ENCODE peak calls at places on chromosomes 3 and 15, in nine cellular contexts. One of them, this sample, is unnamed.

GRCh38 chr3:105688821-105689220 is 180.0 kb downstream of the CBLB start:
- DNase-seq in HepG2: peak; percentile 53
- DNase-seq in mammary epithelial cell: no peak
- DNase-seq in fibroblast of lung: no peak
- DNase-seq in MM.1S: no peak
- DNase-seq in PC-3: no peak
- DNase-seq in GM23248: no peak
- DNase-seq in neural progenitor cell: no peak
- DNase-seq in astrocyte: no peak
- DNase-seq in this sample: no peak

GRCh38 chr3:18386274-18386673 is 38.9 kb downstream of the SATB1 start:
- DNase-seq in HepG2: no peak
- DNase-seq in mammary epithelial cell: no peak
- DNase-seq in fibroblast of lung: no peak
- DNase-seq in MM.1S: no peak
- DNase-seq in PC-3: no peak
- DNase-seq in GM23248: no peak
- DNase-seq in neural progenitor cell: no peak
- DNase-seq in astrocyte: no peak
- DNase-seq in this sample: no peak

GRCh38 chr15:89749951-89750559 is 994 bp downstream of the MESP1 start:
- DNase-seq in HepG2: no peak
- DNase-seq in mammary epithelial cell: no peak
- DNase-seq in fibroblast of lung: no peak
- DNase-seq in MM.1S: peak; percentile 41
- DNase-seq in PC-3: peak; percentile 27
- DNase-seq in GM23248: no peak
- DNase-seq in neural progenitor cell: peak; percentile 45
- DNase-seq in astrocyte: no peak
- DNase-seq in this sample: no peak

GRCh38 chr15:75725719-75726607 is 13.3 kb upstream of the CSPG4 start:
- DNase-seq in HepG2: no peak
- DNase-seq in mammary epithelial cell: no peak
- DNase-seq in fibroblast of lung: no peak
- DNase-seq in MM.1S: no peak
- DNase-seq in PC-3: no peak
- DNase-seq in GM23248: peak; percentile 23
- DNase-seq in neural progenitor cell: no peak
- DNase-seq in astrocyte: no peak
- DNase-seq in this sample: no peak

GRCh38 chr15:82530606-82531379 is 9.5 kb downstream of the RPS17 start:
- DNase-seq in HepG2: peak; percentile 67
- DNase-seq in mammary epithelial cell: peak; percentile 74
- DNase-seq in fibroblast of lung: peak; percentile 60
- DNase-seq in MM.1S: peak; percentile 75
- DNase-seq in PC-3: peak; percentile 72
- DNase-seq in GM23248: peak; percentile 64
- DNase-seq in neural progenitor cell: peak; percentile 76
- DNase-seq in astrocyte: peak; percentile 43
- DNase-seq in this sample: peak; percentile 48

GRCh38 chr15:85312925-85313324 is 67.5 kb upstream of the AKAP13 start:
- DNase-seq in HepG2: peak; percentile 41
- DNase-seq in mammary epithelial cell: no peak
- DNase-seq in fibroblast of lung: peak; percentile 53
- DNase-seq in MM.1S: no peak
- DNase-seq in PC-3: no peak
- DNase-seq in GM23248: peak; percentile 45
- DNase-seq in neural progenitor cell: no peak
- DNase-seq in astrocyte: no peak
- DNase-seq in this sample: no peak

GRCh38 chr3:21256932-21257331 is 494.1 kb downstream of the ZNF385D start:
- DNase-seq in HepG2: no peak
- DNase-seq in mammary epithelial cell: no peak
- DNase-seq in fibroblast of lung: no peak
- DNase-seq in MM.1S: no peak
- DNase-seq in PC-3: no peak
- DNase-seq in GM23248: no peak
- DNase-seq in neural progenitor cell: no peak
- DNase-seq in astrocyte: peak; percentile 36
- DNase-seq in this sample: no peak

GRCh38 chr3:56737001-56737400 is 53.9 kb upstream of the TASOR start:
- DNase-seq in HepG2: no peak
- DNase-seq in mammary epithelial cell: no peak
- DNase-seq in fibroblast of lung: no peak
- DNase-seq in MM.1S: no peak
- DNase-seq in PC-3: no peak
- DNase-seq in GM23248: no peak
- DNase-seq in neural progenitor cell: peak; percentile 23
- DNase-seq in astrocyte: no peak
- DNase-seq in this sample: no peak

GRCh38 chr15:98160236-98160635 is 199.7 kb downstream of the ARRDC4 start:
- DNase-seq in HepG2: no peak
- DNase-seq in mammary epithelial cell: no peak
- DNase-seq in fibroblast of lung: no peak
- DNase-seq in MM.1S: peak; percentile 68
- DNase-seq in PC-3: no peak
- DNase-seq in GM23248: no peak
- DNase-seq in neural progenitor cell: no peak
- DNase-seq in astrocyte: no peak
- DNase-seq in this sample: no peak

GRCh38 chr15:68080783-68081182 is 26.7 kb downstream of the PIAS1 start:
- DNase-seq in HepG2: no peak
- DNase-seq in mammary epithelial cell: no peak
- DNase-seq in fibroblast of lung: no peak
- DNase-seq in MM.1S: no peak
- DNase-seq in PC-3: no peak
- DNase-seq in GM23248: no peak
- DNase-seq in neural progenitor cell: no peak
- DNase-seq in astrocyte: no peak
- DNase-seq in this sample: no peak

GRCh38 chr15:62977952-62978811 is 64.4 kb upstream of the TPM1 start:
- DNase-seq in HepG2: no peak
- DNase-seq in mammary epithelial cell: peak; percentile 57
- DNase-seq in fibroblast of lung: no peak
- DNase-seq in MM.1S: no peak
- DNase-seq in PC-3: no peak
- DNase-seq in GM23248: peak; percentile 93
- DNase-seq in neural progenitor cell: no peak
- DNase-seq in astrocyte: peak; percentile 70
- DNase-seq in this sample: no peak

GRCh38 chr15:36643551-36643950 is 64.1 kb downstream of the CDIN1 start:
- DNase-seq in HepG2: no peak
- DNase-seq in mammary epithelial cell: peak; percentile 84
- DNase-seq in fibroblast of lung: no peak
- DNase-seq in MM.1S: no peak
- DNase-seq in PC-3: peak; percentile 39
- DNase-seq in GM23248: no peak
- DNase-seq in neural progenitor cell: peak; percentile 12
- DNase-seq in astrocyte: peak; percentile 67
- DNase-seq in this sample: peak; percentile 35

GRCh38 chr15:71054286-71054952 is 60.9 kb upstream of the THSD4 start:
- DNase-seq in HepG2: no peak
- DNase-seq in mammary epithelial cell: no peak
- DNase-seq in fibroblast of lung: peak; percentile 59
- DNase-seq in MM.1S: no peak
- DNase-seq in PC-3: peak; percentile 61
- DNase-seq in GM23248: no peak
- DNase-seq in neural progenitor cell: no peak
- DNase-seq in astrocyte: no peak
- DNase-seq in this sample: no peak

GRCh38 chr15:66955871-66956585 is 109.4 kb upstream of the SMAD3 start:
- DNase-seq in HepG2: no peak
- DNase-seq in mammary epithelial cell: peak; percentile 94
- DNase-seq in fibroblast of lung: no peak
- DNase-seq in MM.1S: no peak
- DNase-seq in PC-3: peak; percentile 90
- DNase-seq in GM23248: peak; percentile 84
- DNase-seq in neural progenitor cell: no peak
- DNase-seq in astrocyte: peak; percentile 75
- DNase-seq in this sample: peak; percentile 75

GRCh38 chr3:121995190-121996137 is 26.6 kb downstream of the ILDR1 start:
- DNase-seq in HepG2: peak; percentile 52
- DNase-seq in mammary epithelial cell: peak; percentile 93
- DNase-seq in fibroblast of lung: peak; percentile 44
- DNase-seq in MM.1S: peak; percentile 76
- DNase-seq in PC-3: peak; percentile 98
- DNase-seq in GM23248: peak; percentile 78
- DNase-seq in neural progenitor cell: peak; percentile 76
- DNase-seq in astrocyte: peak; percentile 80
- DNase-seq in this sample: peak; percentile 74

GRCh38 chr3:84755860-84756259 is 202.9 kb upstream of the CADM2 start:
- DNase-seq in HepG2: no peak
- DNase-seq in mammary epithelial cell: no peak
- DNase-seq in fibroblast of lung: no peak
- DNase-seq in MM.1S: no peak
- DNase-seq in PC-3: no peak
- DNase-seq in GM23248: no peak
- DNase-seq in neural progenitor cell: no peak
- DNase-seq in astrocyte: no peak
- DNase-seq in this sample: no peak

GRCh38 chr3:72746412-72747411 is 101.5 kb downstream of the SHQ1 start:
- DNase-seq in HepG2: no peak
- DNase-seq in mammary epithelial cell: no peak
- DNase-seq in fibroblast of lung: peak; percentile 8
- DNase-seq in MM.1S: no peak
- DNase-seq in PC-3: peak; percentile 79
- DNase-seq in GM23248: no peak
- DNase-seq in neural progenitor cell: no peak
- DNase-seq in astrocyte: peak; percentile 59
- DNase-seq in this sample: no peak

GRCh38 chr15:43465105-43465504 is 27.9 kb downstream of the TP53BP1 start:
- DNase-seq in HepG2: no peak
- DNase-seq in mammary epithelial cell: peak; percentile 80
- DNase-seq in fibroblast of lung: peak; percentile 95
- DNase-seq in MM.1S: no peak
- DNase-seq in PC-3: peak; percentile 10
- DNase-seq in GM23248: peak; percentile 88
- DNase-seq in neural progenitor cell: no peak
- DNase-seq in astrocyte: peak; percentile 83
- DNase-seq in this sample: no peak

GRCh38 chr3:69787436-69788168 is 48.3 kb downstream of the MITF start:
- DNase-seq in HepG2: no peak
- DNase-seq in mammary epithelial cell: peak; percentile 66
- DNase-seq in fibroblast of lung: peak; percentile 86
- DNase-seq in MM.1S: no peak
- DNase-seq in PC-3: peak; percentile 55
- DNase-seq in GM23248: peak; percentile 75
- DNase-seq in neural progenitor cell: no peak
- DNase-seq in astrocyte: peak; percentile 85
- DNase-seq in this sample: no peak

GRCh38 chr3:69786854-69787253 is 47.6 kb downstream of the MITF start:
- DNase-seq in HepG2: no peak
- DNase-seq in mammary epithelial cell: no peak
- DNase-seq in fibroblast of lung: no peak
- DNase-seq in MM.1S: no peak
- DNase-seq in PC-3: no peak
- DNase-seq in GM23248: no peak
- DNase-seq in neural progenitor cell: no peak
- DNase-seq in astrocyte: peak; percentile 30
- DNase-seq in this sample: no peak

GRCh38 chr3:69791111-69791510 is 51.8 kb downstream of the MITF start:
- DNase-seq in HepG2: no peak
- DNase-seq in mammary epithelial cell: peak; percentile 62
- DNase-seq in fibroblast of lung: peak; percentile 96
- DNase-seq in MM.1S: no peak
- DNase-seq in PC-3: no peak
- DNase-seq in GM23248: peak; percentile 90
- DNase-seq in neural progenitor cell: no peak
- DNase-seq in astrocyte: peak; percentile 72
- DNase-seq in this sample: no peak

DNA sequence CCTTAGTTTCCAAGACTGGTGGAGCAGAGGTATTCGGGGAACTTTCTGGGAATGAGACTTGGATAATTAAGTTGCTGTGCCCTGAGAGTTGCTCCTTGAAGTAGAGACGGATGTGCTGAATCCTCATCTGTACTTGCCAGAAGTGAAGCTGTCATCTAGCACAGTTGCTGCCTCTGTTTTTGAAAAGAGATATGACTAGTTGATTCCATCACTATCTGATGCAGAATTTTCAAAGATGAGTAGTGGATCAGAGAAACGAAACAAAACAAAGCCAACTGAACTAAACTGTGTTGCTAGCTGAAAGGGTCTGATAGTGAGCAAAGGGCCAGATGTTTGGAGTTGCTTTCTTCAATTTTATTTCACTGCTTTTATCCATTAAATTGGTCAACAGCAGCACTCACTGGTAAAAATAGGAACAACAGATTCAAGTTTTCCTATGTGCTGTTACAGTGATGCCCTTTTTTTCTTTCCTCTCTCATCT is 52.7 kb downstream of the MITF start:
- DNase-seq in HepG2: no peak
- DNase-seq in mammary epithelial cell: peak; percentile 35
- DNase-seq in fibroblast of lung: peak; percentile 79
- DNase-seq in MM.1S: no peak
- DNase-seq in PC-3: peak; percentile 39
- DNase-seq in GM23248: peak; percentile 63
- DNase-seq in neural progenitor cell: no peak
- DNase-seq in astrocyte: peak; percentile 27
- DNase-seq in this sample: no peak
- H3K4me2 ChIP-seq in HepG2: no peak overlapping the region
- H3K4me2 ChIP-seq in mammary epithelial cell: no peak overlapping the region
- H3K4me2 ChIP-seq in fibroblast of lung: peak overlapping the region; percentile 80
- H3K4me2 ChIP-seq in MM.1S: no peak overlapping the region
- H3K4me2 ChIP-seq in PC-3: no peak overlapping the region
- H3K4me2 ChIP-seq in GM23248: peak overlapping the region; percentile 56
- H3K4me2 ChIP-seq in neural progenitor cell: no peak overlapping the region
- H3K4me2 ChIP-seq in astrocyte: no peak overlapping the region
- H3K4me2 ChIP-seq in this sample: no peak overlapping the region

GRCh38 chr15:58393196-58393790 is 38.5 kb upstream of the LIPC start:
- DNase-seq in HepG2: no peak
- DNase-seq in mammary epithelial cell: no peak
- DNase-seq in fibroblast of lung: no peak
- DNase-seq in MM.1S: no peak
- DNase-seq in PC-3: no peak
- DNase-seq in GM23248: no peak
- DNase-seq in neural progenitor cell: peak; percentile 60
- DNase-seq in astrocyte: peak; percentile 40
- DNase-seq in this sample: peak; percentile 13
- H2AFZ ChIP-seq in HepG2: no peak overlapping the region
- H2AFZ ChIP-seq in mammary epithelial cell: peak overlapping the region; percentile 86
- H2AFZ ChIP-seq in fibroblast of lung: no peak overlapping the region
- H2AFZ ChIP-seq in MM.1S: no peak overlapping the region
- H2AFZ ChIP-seq in PC-3: no peak overlapping the region
- H2AFZ ChIP-seq in GM23248: no peak overlapping the region
- H2AFZ ChIP-seq in neural progenitor cell: no peak overlapping the region
- H2AFZ ChIP-seq in astrocyte: no peak overlapping the region
- H2AFZ ChIP-seq in this sample: no peak overlapping the region

GRCh38 chr3:169583269-169583668 is 80.2 kb downstream of the MECOM start:
- DNase-seq in HepG2: no peak
- DNase-seq in mammary epithelial cell: no peak
- DNase-seq in fibroblast of lung: no peak
- DNase-seq in MM.1S: no peak
- DNase-seq in PC-3: no peak
- DNase-seq in GM23248: no peak
- DNase-seq in neural progenitor cell: no peak
- DNase-seq in astrocyte: no peak
- DNase-seq in this sample: no peak
- H3K4me2 ChIP-seq in HepG2: no peak overlapping the region
- H3K4me2 ChIP-seq in mammary epithelial cell: no peak overlapping the region
- H3K4me2 ChIP-seq in fibroblast of lung: no peak overlapping the region
- H3K4me2 ChIP-seq in MM.1S: no peak overlapping the region
- H3K4me2 ChIP-seq in PC-3: no peak overlapping the region
- H3K4me2 ChIP-seq in GM23248: no peak overlapping the region
- H3K4me2 ChIP-seq in neural progenitor cell: no peak overlapping the region
- H3K4me2 ChIP-seq in astrocyte: no peak overlapping the region
- H3K4me2 ChIP-seq in this sample: no peak overlapping the region

GRCh38 chr3:29183346-29184087 is 97.4 kb upstream of the RBMS3 start:
- DNase-seq in HepG2: no peak
- DNase-seq in mammary epithelial cell: peak; percentile 49
- DNase-seq in fibroblast of lung: peak; percentile 66
- DNase-seq in MM.1S: no peak
- DNase-seq in PC-3: no peak
- DNase-seq in GM23248: peak; percentile 93
- DNase-seq in neural progenitor cell: no peak
- DNase-seq in astrocyte: peak; percentile 92
- DNase-seq in this sample: no peak
- H2AFZ ChIP-seq in HepG2: no peak overlapping the region
- H2AFZ ChIP-seq in mammary epithelial cell: peak overlapping the region; percentile 7
- H2AFZ ChIP-seq in fibroblast of lung: no peak overlapping the region
- H2AFZ ChIP-seq in MM.1S: no peak overlapping the region
- H2AFZ ChIP-seq in PC-3: no peak overlapping the region
- H2AFZ ChIP-seq in GM23248: peak overlapping the region; percentile 9
- H2AFZ ChIP-seq in neural progenitor cell: no peak overlapping the region
- H2AFZ ChIP-seq in astrocyte: no peak overlapping the region
- H2AFZ ChIP-seq in this sample: no peak overlapping the region